ENCODE peak calls at places on chromosomes 3 and 15, in five cellular contexts. O, B, I, G and W are unnamed samples.

GRCh38 chr15:38130739-38131498 is 121.7 kb upstream of the SPRED1 start:
- DNase-seq in O (peak), B (peak), I (peak), G (peak), W (peak)

GRCh38 chr3:190076601-190077444 is 43.9 kb downstream of the P3H2 start:
- DNase-seq in O (no peak), B (peak), I (no peak), G (no peak), W (no peak)

GRCh38 chr3:112320698-112321097 is 12.3 kb upstream of the CD200 start:
- DNase-seq in O (no peak), B (no peak), I (no peak), G (no peak), W (no peak)

GRCh38 chr3:53850895-53851294 is 4.5 kb downstream of the IL17RB start:
- DNase-seq in O (no peak), B (no peak), I (no peak), G (peak), W (no peak)

GRCh38 chr3:72598856-72599255 is 249.4 kb downstream of the SHQ1 start:
- DNase-seq in O (no peak), B (no peak), I (no peak), G (no peak), W (no peak)

GRCh38 chr3:123050666-123051065 is 16.2 kb upstream of the PDIA5 start:
- DNase-seq in O (no peak), B (no peak), I (no peak), G (no peak), W (no peak)

GRCh38 chr3:61141697-61142096 is 109.6 kb downstream of the FHIT start:
- DNase-seq in O (no peak), B (no peak), I (no peak), G (no peak), W (no peak)

GRCh38 chr3:11172136-11172670 is 17.9 kb downstream of the HRH1 start:
- DNase-seq in O (no peak), B (no peak), I (no peak), G (no peak), W (no peak)

GRCh38 chr3:168620854-168621253 is 525.1 kb upstream of the GOLIM4 start:
- DNase-seq in O (peak), B (no peak), I (no peak), G (no peak), W (no peak)

GRCh38 chr15:98154863-98155262 is 194.4 kb downstream of the ARRDC4 start:
- DNase-seq in O (no peak), B (peak), I (no peak), G (no peak), W (no peak)

GRCh38 chr3:136044980-136045745 is 79.6 kb downstream of the PPP2R3A start:
- DNase-seq in O (no peak), B (no peak), I (no peak), G (no peak), W (no peak)

GRCh38 chr3:67863869-67864268 is 209.5 kb upstream of the SUCLG2 start:
- DNase-seq in O (no peak), B (no peak), I (no peak), G (no peak), W (no peak)

GRCh38 chr3:49462222-49462621 is 7.8 kb upstream of the DAG1 start:
- DNase-seq in O (no peak), B (no peak), I (no peak), G (no peak), W (no peak)

GRCh38 chr3:11638669-11639402 is 4.9 kb downstream of the VGLL4 start:
- DNase-seq in O (no peak), B (no peak), I (no peak), G (no peak), W (no peak)

GRCh38 chr3:37475435-37475834 is 301.1 kb upstream of the LRRFIP2 start:
- DNase-seq in O (no peak), B (no peak), I (no peak), G (no peak), W (no peak)

DNA sequence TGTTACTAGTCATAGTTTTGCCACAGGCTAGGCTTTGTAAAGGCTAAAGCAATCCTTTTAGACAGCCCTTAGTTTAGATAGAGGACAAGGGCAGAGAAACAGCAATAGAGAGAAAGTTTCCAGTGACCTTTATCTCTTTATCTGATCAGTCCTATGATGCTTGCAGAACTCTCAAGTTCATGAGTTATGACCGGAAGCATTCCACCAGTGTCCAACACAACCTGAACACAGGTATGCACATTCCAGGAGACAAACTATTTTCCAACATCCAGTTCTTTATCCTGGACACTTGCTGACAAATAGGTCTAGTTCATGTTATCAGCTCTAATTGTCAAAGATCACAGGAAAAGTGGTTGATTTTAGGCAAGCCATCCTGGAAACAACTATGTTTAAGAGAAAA is 422.2 kb downstream of the MAGI1 start:
- DNase-seq in O (no peak), B (no peak), I (no peak), G (no peak), W (no peak)
- H3K27ac ChIP-seq in O (no peak), B (no peak), I (no peak), G (no peak), W (no peak)

GRCh38 chr3:117692416-117692995 is 982.9 kb downstream of the TUSC7 start:
- DNase-seq in O (no peak), B (no peak), I (no peak), G (no peak), W (no peak)
- H3K27ac ChIP-seq in O (no peak), B (no peak), I (no peak), G (no peak), W (no peak)

GRCh38 chr3:187062526-187063177 is 76.6 kb downstream of the RPL39L start:
- DNase-seq in O (no peak), B (no peak), I (no peak), G (no peak), W (no peak)

GRCh38 chr3:187064210-187065115 is 74.8 kb downstream of the RPL39L start:
- DNase-seq in O (no peak), B (no peak), I (no peak), G (no peak), W (no peak)

GRCh38 chr3:187063286-187064081 is 75.8 kb downstream of the RPL39L start:
- DNase-seq in O (no peak), B (no peak), I (no peak), G (no peak), W (no peak)

GRCh38 chr3:187066228-187066995 is 72.9 kb downstream of the RPL39L start:
- DNase-seq in O (no peak), B (no peak), I (no peak), G (no peak), W (no peak)

GRCh38 chr3:187061748-187062147 is 77.5 kb downstream of the RPL39L start:
- DNase-seq in O (no peak), B (no peak), I (no peak), G (no peak), W (no peak)
- H3K27ac ChIP-seq in O (no peak), B (no peak), I (no peak), G (no peak), W (no peak)

GRCh38 chr15:45618813-45619212 is 16.0 kb upstream of the SQOR start:
- DNase-seq in O (no peak), B (no peak), I (no peak), G (no peak), W (no peak)

GRCh38 chr15:45612790-45613415 is 21.9 kb upstream of the SQOR start:
- DNase-seq in O (no peak), B (no peak), I (no peak), G (no peak), W (no peak)

GRCh38 chr15:45611305-45611704 is 23.5 kb upstream of the SQOR start:
- DNase-seq in O (no peak), B (no peak), I (no peak), G (no peak), W (no peak)

GRCh38 chr15:45616901-45617323 is 17.9 kb upstream of the SQOR start:
- DNase-seq in O (no peak), B (no peak), I (no peak), G (no peak), W (no peak)
- H3K27ac ChIP-seq in O (no peak), B (peak), I (no peak), G (no peak), W (no peak)

DNA sequence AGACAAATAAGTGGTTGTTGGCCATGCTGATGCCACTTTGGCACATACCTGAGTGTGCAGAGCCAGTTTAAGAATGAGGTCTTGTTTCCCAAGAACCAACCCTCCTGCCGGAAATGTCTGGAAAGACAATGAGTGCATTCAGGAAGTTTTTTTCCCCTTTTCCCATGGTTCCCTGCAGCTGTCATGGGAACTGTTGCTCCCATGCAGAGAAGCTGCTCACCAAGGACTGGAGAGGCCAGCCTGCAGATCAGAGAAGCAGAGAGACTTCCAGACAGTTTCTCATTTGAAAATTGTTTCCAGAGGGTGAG is 166.8 kb downstream of the ZNF621 start:
- DNase-seq in O (peak), B (no peak), I (no peak), G (peak), W (no peak)
- H3K27ac ChIP-seq in O (peak), B (no peak), I (peak), G (peak), W (no peak)

GRCh38 chr3:45112939-45113338 is 33.2 kb downstream of the CDCP1 start:
- DNase-seq in O (no peak), B (no peak), I (no peak), G (no peak), W (no peak)
- H3K27ac ChIP-seq in O (no peak), B (peak), I (no peak), G (no peak), W (no peak)